ENCODE peak calls at places on chromosomes 6 and 20, in four cellular contexts. X is IMR-90; K is T-helper 17 cell; S is stimulated activated naive CD8-positive, alpha-beta T cell treated with anti-CD3 and anti-CD28 coated beads, Interleukin-15, Interleukin-2, amounts not matched to agents 100 U/mL and 50 U/mL, for 24 hours. V is an unnamed sample.
A peak's percentile ranks its signal among the peaks of the same experiment; 100 is the strongest.

GRCh38 chr6:31927868-31928671 is 553 bp downstream of the C2 start:
- ATAC-seq in S (no peak), K (no peak), X (no peak), V (no peak)

GRCh38 chr6:108174371-108175175 is 8.8 kb downstream of the NR2E1 start:
- ATAC-seq in X (peak; percentile 88), K (no peak), S (no peak), V (no peak)

GRCh38 chr6:33988121-33989015 is 157.5 kb downstream of the GRM4 start:
- ATAC-seq in K (no peak), X (no peak), S (no peak), V (peak; percentile 21)

GRCh38 chr6:137911675-137912158 is 44.7 kb downstream of the TNFAIP3 start:
- ATAC-seq in S (no peak), K (no peak), X (no peak), V (peak; percentile 76)

GRCh38 chr6:80439721-80440488 is 333.4 kb downstream of the BCKDHB start:
- ATAC-seq in S (no peak), X (no peak), K (no peak), V (no peak)

GRCh38 chr6:129393659-129394058 is 316.3 kb downstream of the ARHGAP18 start:
- ATAC-seq in S (no peak), X (no peak), K (no peak), V (peak; percentile 70)

GRCh38 chr6:112308476-112308875 is 38.7 kb upstream of the RFPL4B start:
- ATAC-seq in S (no peak), K (no peak), X (no peak), V (no peak)

GRCh38 chr20:44805991-44806729 is 4.2 kb downstream of the RIMS4 start:
- ATAC-seq in K (no peak), X (peak; percentile 65), S (no peak), V (no peak)

GRCh38 chr20:59817846-59818245 is 115.6 kb downstream of the SYCP2 start:
- ATAC-seq in S (no peak), K (no peak), X (no peak), V (no peak)

GRCh38 chr6:18510644-18511033 is 123.5 kb downstream of the RNF144B start:
- ATAC-seq in X (no peak), S (peak; percentile 16), K (no peak), V (peak; percentile 9)

GRCh38 chr6:129041563-129041962 is 158.6 kb downstream of the LAMA2 start:
- ATAC-seq in K (no peak), S (no peak), X (no peak), V (no peak)

GRCh38 chr6:142570221-142570671 is 268.4 kb downstream of the ADGRG6 start:
- ATAC-seq in S (no peak), X (peak; percentile 39), K (no peak), V (no peak)

GRCh38 chr6:67792996-67793395 is 842.1 kb upstream of the ADGRB3 start:
- ATAC-seq in X (no peak), K (no peak), S (no peak), V (peak; percentile 53)

GRCh38 chr6:7145269-7146078 is 37.7 kb downstream of the RREB1 start:
- ATAC-seq in S (no peak), X (no peak), K (no peak), V (no peak)

GRCh38 chr6:42696526-42697267 is 25.7 kb downstream of the PRPH2 start:
- ATAC-seq in S (no peak), K (no peak), X (peak; percentile 66), V (no peak)

GRCh38 chr20:39210331-39211074 is 248.4 kb downstream of the DHX35 start:
- ATAC-seq in K (no peak), S (no peak), X (no peak), V (no peak)

V was measured in stimulated activated memory B cell treated with anti-CD40 and anti-IgM and Interleukin-4, amounts not matched to agents 10 μg/mL and 1 μg/mL and 100 μg/mL, for 72 hours.